ENCODE peak calls at places on chromosome 18, in four cellular contexts. B is HCT116; X is activated T-helper 1 cell treated with anti-CD3 and anti-CD28 coated beads, Interleukin-12 subunit alpha, Interleukin-12 subunit beta, Interleukin-2, Interleukin-4 antibody, amounts not matched to agents 30 ng/mL and 10 ng/mL and 1 ng/mL, durations not matched to agents 14 hours and 24 hours and 36 hours; J is heart right ventricle. A is an unnamed sample.

GRCh38 chr18:2218101-2218500 is 353.2 kb downstream of the METTL4 start:
- DNase-seq in B (no peak), X (no peak), J (no peak), A (no peak)

GRCh38 chr18:68083131-68083530 is 566.6 kb upstream of the DSEL start:
- DNase-seq in B (no peak), X (no peak), J (no peak), A (no peak)

GRCh38 chr18:76687271-76688006 is 134.9 kb upstream of the ZNF236 start:
- DNase-seq in B (no peak), X (no peak), J (no peak), A (no peak)

GRCh38 chr18:48889115-48889941 is 61.4 kb downstream of the SMAD7 start:
- DNase-seq in B (no peak), X (no peak), J (peak), A (peak)

GRCh38 chr18:51038110-51038509 is 8.1 kb downstream of the SMAD4 start:
- DNase-seq in B (no peak), X (no peak), J (no peak), A (no peak)

GRCh38 chr18:6810191-6810590 is 80.7 kb downstream of the ARHGAP28 start:
- DNase-seq in B (no peak), X (no peak), J (no peak), A (no peak)

GRCh38 chr18:5604778-5605177 is 61.0 kb upstream of the EPB41L3 start:
- DNase-seq in B (no peak), X (no peak), J (no peak), A (no peak)

GRCh38 chr18:46343940-46344372 is 239.8 kb downstream of the HAUS1 start:
- DNase-seq in B (no peak), X (peak), J (peak), A (peak)

GRCh38 chr18:12005542-12006487 is 24.5 kb downstream of the IMPA2 start:
- DNase-seq in B (no peak), X (no peak), J (no peak), A (no peak)

GRCh38 chr18:31512203-31512764 is 14.3 kb downstream of the DSG2 start:
- DNase-seq in B (no peak), X (no peak), J (no peak), A (no peak)

GRCh38 chr18:57015036-57015805 is 131.7 kb upstream of the BOD1L2 start:
- DNase-seq in B (no peak), X (no peak), J (no peak), A (no peak)

GRCh38 chr18:78192044-78192443 is 787.6 kb upstream of the SALL3 start:
- DNase-seq in B (no peak), X (no peak), J (no peak), A (no peak)

GRCh38 chr18:58310517-58310916 is 266.5 kb downstream of the NEDD4L start:
- DNase-seq in B (no peak), X (peak), J (peak), A (peak)

GRCh38 chr18:57534535-57534934 is 52.0 kb downstream of the FECH start:
- DNase-seq in B (no peak), X (no peak), J (no peak), A (no peak)

GRCh38 chr18:54327818-54328217 is 29.8 kb downstream of the STARD6 start:
- DNase-seq in B (no peak), X (no peak), J (no peak), A (peak)

GRCh38 chr18:55096261-55097026 is 137.2 kb upstream of the CCDC68 start:
- DNase-seq in B (peak), X (no peak), J (no peak), A (peak)

GRCh38 chr18:31454066-31454708 is 6.6 kb downstream of the DSG3 start:
- DNase-seq in B (peak), X (no peak), J (no peak), A (no peak)

GRCh38 chr18:75133721-75134645 is 75.0 kb downstream of the PTGR3 start:
- DNase-seq in B (no peak), X (no peak), J (no peak), A (no peak)

GRCh38 chr18:47899107-47899840 is 31.2 kb downstream of the SMAD2 start:
- DNase-seq in B (no peak), X (no peak), J (no peak), A (peak)

GRCh38 chr18:51513525-51513924 is 316.0 kb upstream of the MEX3C start:
- DNase-seq in B (no peak), X (no peak), J (no peak), A (no peak)

GRCh38 chr18:36835927-36836326 is 7.0 kb downstream of the KIAA1328 start:
- DNase-seq in B (no peak), X (no peak), J (no peak), A (no peak)

GRCh38 chr18:67731853-67732252 is 215.3 kb upstream of the DSEL start:
- DNase-seq in B (no peak), X (no peak), J (no peak), A (peak)

GRCh38 chr18:46756559-46757201 is at the start of gene ST8SIA5:
- DNase-seq in B (no peak), X (no peak), J (no peak), A (no peak)

GRCh38 chr18:47087676-47088075 is 52.3 kb upstream of the ELOA2 start:
- DNase-seq in B (no peak), X (no peak), J (no peak), A (no peak)

GRCh38 chr18:80157708-80158343 is 48.8 kb downstream of the ADNP2 start:
- DNase-seq in B (peak), X (peak), J (peak), A (peak)

GRCh38 chr18:66727991-66728390 is 124.1 kb upstream of the CDH19 start:
- DNase-seq in B (no peak), X (no peak), J (no peak), A (peak)

GRCh38 chr18:59660976-59661743 is 36.1 kb downstream of the CCBE1 start:
- DNase-seq in B (no peak), X (no peak), J (no peak), A (no peak)

GRCh38 chr18:31243740-31244512 is 74.0 kb upstream of the DSG1 start:
- DNase-seq in B (peak), X (no peak), J (no peak), A (peak)

GRCh38 chr18:54873884-54874255 is 45.6 kb downstream of the RAB27B start:
- DNase-seq in B (no peak), X (no peak), J (no peak), A (no peak)

GRCh38 chr18:77700051-77700450 is 450.4 kb downstream of the GALR1 start:
- DNase-seq in B (no peak), X (no peak), J (no peak), A (no peak)

GRCh38 chr18:55300469-55301195 is 287.4 kb downstream of the TCF4 start:
- DNase-seq in B (no peak), X (no peak), J (peak), A (no peak)

GRCh38 chr18:35089382-35089781 is 48.2 kb downstream of the MAPRE2 start:
- DNase-seq in B (no peak), X (no peak), J (no peak), A (no peak)

GRCh38 chr18:50982802-50983179 is 15.0 kb downstream of the ELAC1 start:
- DNase-seq in B (no peak), X (no peak), J (no peak), A (peak)

GRCh38 chr18:8732442-8733360 is 27.3 kb downstream of the MTCL1 start:
- DNase-seq in B (no peak), X (no peak), J (no peak), A (peak)

GRCh38 chr18:7558769-7559168 is 8.3 kb upstream of the PTPRM start:
- DNase-seq in B (no peak), X (no peak), J (no peak), A (no peak)

GRCh38 chr18:23689616-23690504 is 607 bp downstream of the LAMA3 start:
- DNase-seq in B (no peak), X (no peak), J (peak), A (no peak)

GRCh38 chr18:79738565-79739439 is 58.9 kb upstream of the KCNG2 start:
- DNase-seq in B (no peak), X (no peak), J (no peak), A (no peak)

GRCh38 chr18:47036298-47036874 is 965 bp upstream of the ELOA2 start:
- DNase-seq in B (peak), X (no peak), J (no peak), A (peak)

GRCh38 chr18:24539866-24540604 is 79.6 kb downstream of the HRH4 start:
- DNase-seq in B (no peak), X (no peak), J (no peak), A (no peak)